ENCODE peak calls at places on chromosome 5, in nine cellular contexts. H is progenitor cell of endocrine pancreas, M is mesothelial cell of epicardium, Z is WTC11, F is cardiac fibroblast, J is dorsolateral prefrontal cortex, Y is breast epithelium, G is activated B cell treated with CpG ODN at 0.5 μM for 24 hours, Q is kidney epithelial cell. O is an unnamed sample.

GRCh38 chr5:136655429-136655828 is 290.1 kb upstream of the TRPC7 start:
- DNase-seq in Y (no peak), Z (no peak), M (no peak), G (no peak), Q (peak), J (no peak), H (no peak), F (no peak), O (no peak)

GRCh38 chr5:168747987-168748777 is 169.0 kb upstream of the PANK3 start:
- DNase-seq in Q (no peak), G (no peak), H (peak), M (peak), J (no peak), Z (peak), F (peak), Y (no peak), O (peak)

GRCh38 chr5:56175465-56175864 is 57.7 kb downstream of the ANKRD55 start:
- DNase-seq in J (no peak), Y (no peak), Z (no peak), G (no peak), H (no peak), F (peak), Q (peak), M (no peak), O (no peak)

GRCh38 chr5:141869514-141869913 is 8.7 kb downstream of the PCDH1 start:
- DNase-seq in Y (no peak), Z (no peak), J (no peak), H (no peak), F (no peak), Q (no peak), G (no peak), M (no peak), O (no peak)

GRCh38 chr5:147901555-147901954 is 4.8 kb downstream of the C5orf46 start:
- DNase-seq in H (no peak), J (no peak), F (peak), M (no peak), Y (peak), G (no peak), Z (no peak), Q (no peak), O (no peak)

GRCh38 chr5:72066658-72067057 is 40.6 kb upstream of the MAP1B start:
- DNase-seq in Q (peak), Y (no peak), G (no peak), H (no peak), F (peak), M (no peak), J (no peak), Z (no peak), O (no peak)

GRCh38 chr5:81187885-81188284 is 45.2 kb upstream of the CKMT2 start:
- DNase-seq in Q (no peak), G (no peak), Y (no peak), M (no peak), H (no peak), Z (no peak), F (no peak), J (no peak), O (no peak)

GRCh38 chr5:68189171-68189570 is 26.4 kb upstream of the PIK3R1 start:
- DNase-seq in H (no peak), Q (no peak), Z (no peak), J (no peak), Y (no peak), G (no peak), M (no peak), F (no peak), O (no peak)

GRCh38 chr5:132776077-132776931 is 735 bp downstream of the SEPTIN8 start:
- DNase-seq in Y (no peak), Q (no peak), H (peak), Z (peak), J (peak), G (peak), F (peak), M (peak), O (peak)

GRCh38 chr5:56160723-56161445 is 72.2 kb downstream of the ANKRD55 start:
- DNase-seq in M (no peak), G (no peak), Z (no peak), Y (no peak), H (no peak), Q (no peak), J (no peak), F (no peak), O (no peak)

GRCh38 chr5:178399723-178400115 is 167.1 kb upstream of the PHYKPL start:
- DNase-seq in Y (no peak), J (no peak), Q (no peak), H (no peak), F (no peak), M (no peak), G (no peak), Z (no peak), O (no peak)

GRCh38 chr5:65197899-65198776 is 283.6 kb downstream of the ADAMTS6 start:
- DNase-seq in H (no peak), M (no peak), F (no peak), Y (no peak), Q (no peak), J (no peak), Z (no peak), G (no peak), O (no peak)

GRCh38 chr5:106493910-106494309 is 1176.8 kb downstream of the EFNA5 start:
- DNase-seq in F (no peak), H (no peak), J (no peak), G (no peak), Z (no peak), M (no peak), Y (no peak), Q (no peak), O (no peak)

GRCh38 chr5:35016179-35017056 is 31.3 kb downstream of the AGXT2 start:
- DNase-seq in Q (no peak), J (no peak), G (no peak), H (no peak), M (no peak), Z (no peak), F (no peak), Y (no peak), O (no peak)

GRCh38 chr5:53118879-53119278 is 9.3 kb upstream of the MOCS2 start:
- DNase-seq in G (no peak), F (no peak), M (no peak), Y (no peak), H (no peak), Q (no peak), J (no peak), Z (no peak), O (no peak)

GRCh38 chr5:157602505-157602904 is 26.9 kb upstream of the ADAM19 start:
- DNase-seq in J (no peak), M (no peak), Q (no peak), F (peak), G (peak), Z (no peak), H (no peak), Y (no peak), O (no peak)

GRCh38 chr5:133589286-133589685 is 23.1 kb downstream of the FSTL4 start:
- DNase-seq in G (no peak), Q (no peak), Z (no peak), F (no peak), J (no peak), Y (no peak), H (no peak), M (no peak), O (no peak)

GRCh38 chr5:85453026-85453349 is 1068.3 kb upstream of the EDIL3 start:
- DNase-seq in G (no peak), Y (no peak), J (no peak), Q (no peak), Z (no peak), M (no peak), H (no peak), F (no peak), O (no peak)

GRCh38 chr5:174352681-174353080 is 307.2 kb downstream of the NSG2 start:
- DNase-seq in J (no peak), Y (no peak), M (no peak), F (no peak), Q (no peak), H (no peak), G (no peak), Z (no peak), O (no peak)

GRCh38 chr5:159905496-159905895 is 10.8 kb upstream of the ADRA1B start:
- DNase-seq in H (no peak), Y (no peak), F (peak), Z (no peak), J (no peak), G (no peak), Q (peak), M (no peak), O (no peak)

GRCh38 chr5:111310713-111311620 is 86.8 kb downstream of the CAMK4 start:
- DNase-seq in Q (no peak), M (no peak), J (no peak), Y (no peak), F (no peak), G (no peak), Z (no peak), H (no peak), O (no peak)

GRCh38 chr5:144547098-144547499 is 376.4 kb downstream of the KCTD16 start:
- DNase-seq in Q (no peak), F (peak), G (no peak), J (no peak), M (no peak), H (no peak), Y (no peak), Z (no peak), O (no peak)

GRCh38 chr5:112657804-112658203 is 79.9 kb upstream of the APC start:
- DNase-seq in F (no peak), J (no peak), Q (no peak), Z (no peak), H (no peak), M (no peak), G (no peak), Y (no peak), O (no peak)

GRCh38 chr5:148791334-148791667 is 35.1 kb upstream of the ADRB2 start:
- DNase-seq in F (peak), H (no peak), Y (no peak), M (no peak), J (no peak), Z (no peak), G (no peak), Q (peak), O (no peak)

GRCh38 chr5:154209591-154210081 is 19.1 kb downstream of the GALNT10 start:
- DNase-seq in F (no peak), J (no peak), H (no peak), M (no peak), Y (no peak), Q (no peak), Z (no peak), G (no peak), O (no peak)

GRCh38 chr5:176553260-176554085 is 4.3 kb downstream of the CDHR2 start:
- DNase-seq in F (no peak), G (no peak), Y (no peak), Z (no peak), M (no peak), Q (no peak), H (no peak), J (no peak), O (no peak)

GRCh38 chr5:175460126-175460525 is 16.1 kb upstream of the DRD1 start:
- DNase-seq in Z (no peak), G (no peak), M (no peak), H (no peak), Q (no peak), Y (no peak), F (peak), J (no peak), O (no peak)
- TF ChIP-seq CTCF in Z (no peak), G (no peak), M (peak), H (peak), Q (peak), Y (no peak), F (peak), J (peak), O (peak)

GRCh38 chr5:140785905-140786686 is at the start of gene PCDHA1:
- DNase-seq in J (no peak), Q (no peak), G (no peak), H (no peak), M (no peak), Y (no peak), F (no peak), Z (peak), O (no peak)
- TF ChIP-seq CTCF in J (peak), Q (no peak), G (no peak), H (no peak), M (no peak), Y (no peak), F (no peak), Z (peak), O (no peak)

DNA sequence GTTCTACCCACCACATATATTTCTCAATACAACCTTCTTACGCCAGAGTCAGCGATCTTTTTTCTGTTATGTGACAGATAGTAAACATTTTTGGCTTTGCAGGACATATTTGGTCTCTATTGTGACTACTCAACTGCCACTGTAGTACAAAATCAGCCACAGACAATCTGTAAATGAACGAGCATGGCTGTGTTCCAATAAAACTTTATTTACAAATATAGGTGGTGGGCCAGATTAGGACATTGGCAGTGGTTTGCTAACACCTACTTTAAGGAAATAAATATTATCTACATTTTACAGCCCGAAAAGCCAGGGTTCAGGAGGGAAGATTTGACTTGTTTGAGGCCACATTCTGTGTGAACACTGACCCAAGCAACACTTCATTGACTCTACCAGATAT is 40.2 kb upstream of the FBXW11 start:
- DNase-seq in G (no peak), F (no peak), H (no peak), Y (no peak), J (no peak), M (no peak), Z (no peak), Q (no peak), O (no peak)
- TF ChIP-seq CTCF in G (no peak), F (no peak), H (no peak), Y (no peak), J (no peak), M (no peak), Z (no peak), Q (no peak), O (no peak)

DNA sequence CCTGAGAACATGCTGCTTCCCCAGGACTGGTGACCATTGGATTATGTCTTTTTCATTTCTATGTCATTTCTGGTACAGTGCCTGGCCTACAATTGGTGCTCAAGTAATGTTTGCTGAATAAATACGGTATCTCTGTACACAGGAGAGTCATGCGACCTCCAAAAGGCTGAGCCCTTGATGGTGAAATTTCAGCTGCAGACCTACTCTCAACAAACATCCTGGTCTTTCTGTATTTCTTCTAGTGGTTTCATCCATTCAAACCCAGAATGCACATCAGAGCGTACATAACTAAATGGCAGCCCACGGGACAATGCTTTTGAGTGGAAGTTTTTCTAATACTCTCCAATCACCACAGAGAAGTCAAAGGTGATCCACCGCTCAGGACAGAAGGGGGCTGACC is 62.6 kb upstream of the RPS23 start:
- DNase-seq in Q (no peak), M (no peak), G (no peak), J (no peak), Y (no peak), Z (no peak), H (no peak), F (no peak), O (no peak)
- TF ChIP-seq CTCF in Q (no peak), M (no peak), G (no peak), J (no peak), Y (no peak), Z (no peak), H (no peak), F (no peak), O (no peak)

O was measured in nephron progenitor cell.